ENCODE peak calls at places on chromosomes 13 and 19, in eight cellular contexts. Y is fibroblast of lung; Q is tibial nerve; U is Karpas-422; K is CD8-positive, alpha-beta memory T cell; R is right atrium auricular region; A is DND-41; H is H1. M is an unnamed sample. For H3K9me3, the result is how much of the 10 kb centered on the place peaks cover.

GRCh38 chr19:36392916-36393673 is 14.1 kb upstream of the ZFP14 start:
- DNase-seq in K (no peak), Y (no peak), H (no peak), Q (no peak), A (no peak), R (no peak), U (no peak), M (no peak)

GRCh38 chr19:5218963-5219530 is 121.6 kb downstream of the PTPRS start:
- DNase-seq in R (no peak), Q (no peak), U (no peak), H (no peak), A (no peak), Y (no peak), K (no peak), M (no peak)

GRCh38 chr19:18588611-18589379 is at the start of gene REX1BD:
- DNase-seq in K (peak), H (no peak), Q (peak), U (peak), R (peak), Y (peak), A (peak), M (peak)

GRCh38 chr13:47112205-47112896 is 215.5 kb upstream of the HTR2A start:
- DNase-seq in A (no peak), H (peak), Q (no peak), K (no peak), U (no peak), R (no peak), Y (peak), M (no peak)

GRCh38 chr19:42239544-42240220 is 2.7 kb downstream of the GSK3A start:
- DNase-seq in R (no peak), K (no peak), A (no peak), Q (no peak), Y (no peak), U (peak), H (no peak), M (no peak)

GRCh38 chr13:33259296-33259695 is 26.3 kb downstream of the STARD13 start:
- DNase-seq in R (no peak), U (no peak), Y (no peak), Q (no peak), A (no peak), K (no peak), H (no peak), M (no peak)

GRCh38 chr19:5006201-5006600 is 37.3 kb downstream of the KDM4B start:
- DNase-seq in A (no peak), H (no peak), K (no peak), Y (peak), R (no peak), U (no peak), Q (no peak), M (no peak)

GRCh38 chr13:62512194-62513141 is 1096.8 kb upstream of the PCDH20 start:
- DNase-seq in Q (no peak), H (no peak), U (peak), A (peak), K (no peak), R (no peak), Y (peak), M (no peak)

GRCh38 chr13:102550507-102550906 is 46.3 kb upstream of the TPP2 start:
- DNase-seq in K (no peak), R (no peak), Y (no peak), Q (no peak), U (no peak), A (no peak), H (no peak), M (no peak)

GRCh38 chr13:110319774-110320509 is 12.9 kb downstream of the COL4A2 start:
- DNase-seq in Y (peak), R (peak), Q (no peak), U (no peak), K (no peak), H (no peak), A (peak), M (no peak)

GRCh38 chr13:99984463-99985242 is 3.1 kb downstream of the ZIC2 start:
- DNase-seq in Q (no peak), K (no peak), H (no peak), Y (no peak), U (no peak), A (no peak), R (no peak), M (no peak)

GRCh38 chr19:29881386-29881785 is 60.7 kb upstream of the URI1 start:
- DNase-seq in U (peak), Y (peak), Q (no peak), H (no peak), R (no peak), K (no peak), A (no peak), M (no peak)

GRCh38 chr13:67148219-67148583 is 81.9 kb downstream of the PCDH9 start:
- DNase-seq in U (no peak), K (no peak), Y (peak), H (no peak), A (no peak), Q (no peak), R (no peak), M (no peak)

GRCh38 chr19:43028866-43029265 is 2.6 kb upstream of the PSG11 start:
- DNase-seq in Q (no peak), A (no peak), R (no peak), K (no peak), U (no peak), Y (no peak), H (no peak), M (no peak)

GRCh38 chr19:12112238-12112637 is 27.9 kb downstream of the ZNF20 start:
- DNase-seq in A (no peak), K (no peak), H (no peak), Y (no peak), Q (no peak), U (peak), R (no peak), M (no peak)

GRCh38 chr13:111853146-111853545 is 213.8 kb upstream of the SOX1 start:
- DNase-seq in Y (no peak), R (peak), H (no peak), Q (no peak), U (no peak), A (no peak), K (no peak), M (no peak)
- H3K9me3 ChIP-seq in Y (under half), R (under half), H (under half), Q (under half), U (under half), A (under half), K (under half), M (under half)

GRCh38 chr19:21487969-21488368 is 17.4 kb upstream of the ZNF429 start:
- DNase-seq in K (no peak), A (no peak), Q (no peak), R (no peak), U (no peak), Y (no peak), H (no peak), M (no peak)
- H3K9me3 ChIP-seq in K (under half), A (under half), Q (under half), R (under half), U (under half), Y (under half), H (under half), M (under half)

GRCh38 chr13:20190481-20191310 is 2.0 kb downstream of the GJB2 start:
- DNase-seq in K (no peak), U (no peak), A (no peak), Y (peak), H (no peak), Q (no peak), R (no peak), M (no peak)
- H3K9me3 ChIP-seq in K (under half), U (under half), A (under half), Y (under half), H (under half), Q (under half), R (under half), M (under half)

GRCh38 chr19:58123354-58123753 is 25.3 kb upstream of the ZSCAN18 start:
- DNase-seq in H (no peak), Y (no peak), R (no peak), Q (no peak), K (no peak), U (peak), A (peak), M (no peak)
- H3K9me3 ChIP-seq in H (half or more), Y (under half), R (under half), Q (half or more), K (half or more), U (half or more), A (half or more), M (half or more)

GRCh38 chr19:57572415-57572947 is 6.2 kb downstream of the ZNF416 start:
- DNase-seq in Y (no peak), Q (no peak), H (no peak), K (no peak), A (no peak), R (no peak), U (no peak), M (no peak)
- H3K9me3 ChIP-seq in Y (under half), Q (half or more), H (half or more), K (half or more), A (half or more), R (under half), U (half or more), M (half or more)

M was measured in T-helper 17 cell.